ENCODE peak calls at places on chromosomes 2 and 18, in nine cellular contexts. One of them, this sample, is unnamed.

GRCh38 chr2:106664669-106665068 is 177.5 kb downstream of the CD8B2 start:
- DNase-seq in activated CD4-positive, alpha-beta T cell treated with anti-CD3 and anti-CD28 coated beads, Interleukin-2, amount 50 U/mL, for 1 hour: no peak
- DNase-seq in HuH-7: no peak
- DNase-seq in activated T-cell treated with anti-CD3 and anti-CD28 coated beads, Interleukin-2, amount 50 U/mL, for 1 hour: no peak
- DNase-seq in NCI-H524: no peak
- DNase-seq in activated CD8-positive, alpha-beta memory T cell treated with anti-CD3 and anti-CD28 coated beads for 48 hours: no peak
- DNase-seq in SHP77: no peak
- DNase-seq in RWPE1: no peak
- DNase-seq in activated naive CD8-positive, alpha-beta T cell treated with anti-CD3 and anti-CD28 coated beads, Interleukin-2, amount 50 U/mL, for 24 hours: no peak
- DNase-seq in this sample: no peak

GRCh38 chr2:113172721-113173562 is 829 bp upstream of the PSD4 start:
- DNase-seq in activated T-cell treated with anti-CD3 and anti-CD28 coated beads, Interleukin-2, amount 50 U/mL, for 1 hour: peak
- DNase-seq in activated CD8-positive, alpha-beta memory T cell treated with anti-CD3 and anti-CD28 coated beads for 48 hours: no peak
- DNase-seq in activated CD4-positive, alpha-beta T cell treated with anti-CD3 and anti-CD28 coated beads, Interleukin-2, amount 50 U/mL, for 1 hour: no peak
- DNase-seq in NCI-H524: no peak
- DNase-seq in SHP77: no peak
- DNase-seq in HuH-7: no peak
- DNase-seq in activated naive CD8-positive, alpha-beta T cell treated with anti-CD3 and anti-CD28 coated beads, Interleukin-2, amount 50 U/mL, for 24 hours: no peak
- DNase-seq in RWPE1: no peak
- DNase-seq in this sample: no peak

GRCh38 chr2:223519471-223519870 is 82.7 kb downstream of the SCG2 start:
- DNase-seq in activated naive CD8-positive, alpha-beta T cell treated with anti-CD3 and anti-CD28 coated beads, Interleukin-2, amount 50 U/mL, for 24 hours: no peak
- DNase-seq in SHP77: no peak
- DNase-seq in activated CD8-positive, alpha-beta memory T cell treated with anti-CD3 and anti-CD28 coated beads for 48 hours: no peak
- DNase-seq in RWPE1: no peak
- DNase-seq in activated T-cell treated with anti-CD3 and anti-CD28 coated beads, Interleukin-2, amount 50 U/mL, for 1 hour: no peak
- DNase-seq in NCI-H524: no peak
- DNase-seq in HuH-7: no peak
- DNase-seq in activated CD4-positive, alpha-beta T cell treated with anti-CD3 and anti-CD28 coated beads, Interleukin-2, amount 50 U/mL, for 1 hour: no peak
- DNase-seq in this sample: no peak

GRCh38 chr2:213923543-213923942 is 487.3 kb upstream of the VWC2L start:
- DNase-seq in activated naive CD8-positive, alpha-beta T cell treated with anti-CD3 and anti-CD28 coated beads, Interleukin-2, amount 50 U/mL, for 24 hours: no peak
- DNase-seq in activated T-cell treated with anti-CD3 and anti-CD28 coated beads, Interleukin-2, amount 50 U/mL, for 1 hour: no peak
- DNase-seq in activated CD8-positive, alpha-beta memory T cell treated with anti-CD3 and anti-CD28 coated beads for 48 hours: no peak
- DNase-seq in activated CD4-positive, alpha-beta T cell treated with anti-CD3 and anti-CD28 coated beads, Interleukin-2, amount 50 U/mL, for 1 hour: no peak
- DNase-seq in HuH-7: no peak
- DNase-seq in NCI-H524: no peak
- DNase-seq in SHP77: no peak
- DNase-seq in RWPE1: no peak
- DNase-seq in this sample: no peak

GRCh38 chr2:72178551-72178950 is 30.9 kb upstream of the CYP26B1 start:
- DNase-seq in activated naive CD8-positive, alpha-beta T cell treated with anti-CD3 and anti-CD28 coated beads, Interleukin-2, amount 50 U/mL, for 24 hours: no peak
- DNase-seq in activated CD8-positive, alpha-beta memory T cell treated with anti-CD3 and anti-CD28 coated beads for 48 hours: no peak
- DNase-seq in activated T-cell treated with anti-CD3 and anti-CD28 coated beads, Interleukin-2, amount 50 U/mL, for 1 hour: no peak
- DNase-seq in NCI-H524: no peak
- DNase-seq in HuH-7: no peak
- DNase-seq in SHP77: no peak
- DNase-seq in activated CD4-positive, alpha-beta T cell treated with anti-CD3 and anti-CD28 coated beads, Interleukin-2, amount 50 U/mL, for 1 hour: no peak
- DNase-seq in RWPE1: no peak
- DNase-seq in this sample: no peak

GRCh38 chr2:190126758-190127157 is 64.2 kb upstream of the MSTN start:
- DNase-seq in activated T-cell treated with anti-CD3 and anti-CD28 coated beads, Interleukin-2, amount 50 U/mL, for 1 hour: no peak
- DNase-seq in activated naive CD8-positive, alpha-beta T cell treated with anti-CD3 and anti-CD28 coated beads, Interleukin-2, amount 50 U/mL, for 24 hours: no peak
- DNase-seq in NCI-H524: no peak
- DNase-seq in HuH-7: no peak
- DNase-seq in SHP77: no peak
- DNase-seq in RWPE1: no peak
- DNase-seq in activated CD8-positive, alpha-beta memory T cell treated with anti-CD3 and anti-CD28 coated beads for 48 hours: no peak
- DNase-seq in activated CD4-positive, alpha-beta T cell treated with anti-CD3 and anti-CD28 coated beads, Interleukin-2, amount 50 U/mL, for 1 hour: no peak
- DNase-seq in this sample: no peak

GRCh38 chr2:233076749-233077148 is 16.6 kb downstream of the INPP5D start:
- DNase-seq in RWPE1: no peak
- DNase-seq in activated T-cell treated with anti-CD3 and anti-CD28 coated beads, Interleukin-2, amount 50 U/mL, for 1 hour: no peak
- DNase-seq in activated naive CD8-positive, alpha-beta T cell treated with anti-CD3 and anti-CD28 coated beads, Interleukin-2, amount 50 U/mL, for 24 hours: no peak
- DNase-seq in activated CD4-positive, alpha-beta T cell treated with anti-CD3 and anti-CD28 coated beads, Interleukin-2, amount 50 U/mL, for 1 hour: no peak
- DNase-seq in NCI-H524: peak
- DNase-seq in SHP77: no peak
- DNase-seq in activated CD8-positive, alpha-beta memory T cell treated with anti-CD3 and anti-CD28 coated beads for 48 hours: no peak
- DNase-seq in HuH-7: no peak
- DNase-seq in this sample: no peak

GRCh38 chr2:187684181-187684580 is 129.9 kb upstream of the TFPI start:
- DNase-seq in NCI-H524: no peak
- DNase-seq in activated CD4-positive, alpha-beta T cell treated with anti-CD3 and anti-CD28 coated beads, Interleukin-2, amount 50 U/mL, for 1 hour: no peak
- DNase-seq in HuH-7: no peak
- DNase-seq in activated CD8-positive, alpha-beta memory T cell treated with anti-CD3 and anti-CD28 coated beads for 48 hours: no peak
- DNase-seq in activated T-cell treated with anti-CD3 and anti-CD28 coated beads, Interleukin-2, amount 50 U/mL, for 1 hour: no peak
- DNase-seq in activated naive CD8-positive, alpha-beta T cell treated with anti-CD3 and anti-CD28 coated beads, Interleukin-2, amount 50 U/mL, for 24 hours: no peak
- DNase-seq in RWPE1: no peak
- DNase-seq in SHP77: no peak
- DNase-seq in this sample: no peak

GRCh38 chr18:35409921-35410320 is 32.8 kb upstream of the ZNF396 start:
- DNase-seq in activated T-cell treated with anti-CD3 and anti-CD28 coated beads, Interleukin-2, amount 50 U/mL, for 1 hour: no peak
- DNase-seq in RWPE1: peak
- DNase-seq in activated naive CD8-positive, alpha-beta T cell treated with anti-CD3 and anti-CD28 coated beads, Interleukin-2, amount 50 U/mL, for 24 hours: no peak
- DNase-seq in HuH-7: no peak
- DNase-seq in NCI-H524: no peak
- DNase-seq in SHP77: no peak
- DNase-seq in activated CD4-positive, alpha-beta T cell treated with anti-CD3 and anti-CD28 coated beads, Interleukin-2, amount 50 U/mL, for 1 hour: no peak
- DNase-seq in activated CD8-positive, alpha-beta memory T cell treated with anti-CD3 and anti-CD28 coated beads for 48 hours: no peak
- DNase-seq in this sample: no peak

GRCh38 chr18:10343778-10344177 is 110.7 kb upstream of the APCDD1 start:
- DNase-seq in activated naive CD8-positive, alpha-beta T cell treated with anti-CD3 and anti-CD28 coated beads, Interleukin-2, amount 50 U/mL, for 24 hours: no peak
- DNase-seq in HuH-7: no peak
- DNase-seq in activated CD8-positive, alpha-beta memory T cell treated with anti-CD3 and anti-CD28 coated beads for 48 hours: no peak
- DNase-seq in NCI-H524: no peak
- DNase-seq in RWPE1: no peak
- DNase-seq in activated CD4-positive, alpha-beta T cell treated with anti-CD3 and anti-CD28 coated beads, Interleukin-2, amount 50 U/mL, for 1 hour: no peak
- DNase-seq in SHP77: no peak
- DNase-seq in activated T-cell treated with anti-CD3 and anti-CD28 coated beads, Interleukin-2, amount 50 U/mL, for 1 hour: no peak
- DNase-seq in this sample: no peak

GRCh38 chr2:142582317-142582716 is 295.1 kb upstream of the KYNU start:
- DNase-seq in NCI-H524: peak
- DNase-seq in activated naive CD8-positive, alpha-beta T cell treated with anti-CD3 and anti-CD28 coated beads, Interleukin-2, amount 50 U/mL, for 24 hours: no peak
- DNase-seq in HuH-7: no peak
- DNase-seq in activated CD4-positive, alpha-beta T cell treated with anti-CD3 and anti-CD28 coated beads, Interleukin-2, amount 50 U/mL, for 1 hour: no peak
- DNase-seq in RWPE1: no peak
- DNase-seq in SHP77: no peak
- DNase-seq in activated CD8-positive, alpha-beta memory T cell treated with anti-CD3 and anti-CD28 coated beads for 48 hours: no peak
- DNase-seq in activated T-cell treated with anti-CD3 and anti-CD28 coated beads, Interleukin-2, amount 50 U/mL, for 1 hour: no peak
- DNase-seq in this sample: no peak

GRCh38 chr2:231181848-231182247 is 16.6 kb upstream of the ARMC9 start:
- DNase-seq in NCI-H524: peak
- DNase-seq in activated naive CD8-positive, alpha-beta T cell treated with anti-CD3 and anti-CD28 coated beads, Interleukin-2, amount 50 U/mL, for 24 hours: no peak
- DNase-seq in activated CD4-positive, alpha-beta T cell treated with anti-CD3 and anti-CD28 coated beads, Interleukin-2, amount 50 U/mL, for 1 hour: no peak
- DNase-seq in activated T-cell treated with anti-CD3 and anti-CD28 coated beads, Interleukin-2, amount 50 U/mL, for 1 hour: no peak
- DNase-seq in HuH-7: peak
- DNase-seq in activated CD8-positive, alpha-beta memory T cell treated with anti-CD3 and anti-CD28 coated beads for 48 hours: no peak
- DNase-seq in RWPE1: no peak
- DNase-seq in SHP77: peak
- DNase-seq in this sample: no peak

GRCh38 chr2:61689526-61689925 is 151.4 kb upstream of the XPO1 start:
- DNase-seq in activated naive CD8-positive, alpha-beta T cell treated with anti-CD3 and anti-CD28 coated beads, Interleukin-2, amount 50 U/mL, for 24 hours: no peak
- DNase-seq in activated T-cell treated with anti-CD3 and anti-CD28 coated beads, Interleukin-2, amount 50 U/mL, for 1 hour: no peak
- DNase-seq in RWPE1: no peak
- DNase-seq in activated CD8-positive, alpha-beta memory T cell treated with anti-CD3 and anti-CD28 coated beads for 48 hours: no peak
- DNase-seq in NCI-H524: no peak
- DNase-seq in SHP77: no peak
- DNase-seq in HuH-7: no peak
- DNase-seq in activated CD4-positive, alpha-beta T cell treated with anti-CD3 and anti-CD28 coated beads, Interleukin-2, amount 50 U/mL, for 1 hour: no peak
- DNase-seq in this sample: no peak

GRCh38 chr2:142010871-142011270 is 119.9 kb downstream of the LRP1B start:
- DNase-seq in RWPE1: no peak
- DNase-seq in SHP77: no peak
- DNase-seq in HuH-7: no peak
- DNase-seq in activated CD4-positive, alpha-beta T cell treated with anti-CD3 and anti-CD28 coated beads, Interleukin-2, amount 50 U/mL, for 1 hour: no peak
- DNase-seq in activated T-cell treated with anti-CD3 and anti-CD28 coated beads, Interleukin-2, amount 50 U/mL, for 1 hour: no peak
- DNase-seq in activated CD8-positive, alpha-beta memory T cell treated with anti-CD3 and anti-CD28 coated beads for 48 hours: no peak
- DNase-seq in NCI-H524: no peak
- DNase-seq in activated naive CD8-positive, alpha-beta T cell treated with anti-CD3 and anti-CD28 coated beads, Interleukin-2, amount 50 U/mL, for 24 hours: no peak
- DNase-seq in this sample: no peak

GRCh38 chr2:19577668-19578067 is 219.2 kb upstream of the OSR1 start:
- DNase-seq in activated T-cell treated with anti-CD3 and anti-CD28 coated beads, Interleukin-2, amount 50 U/mL, for 1 hour: no peak
- DNase-seq in activated naive CD8-positive, alpha-beta T cell treated with anti-CD3 and anti-CD28 coated beads, Interleukin-2, amount 50 U/mL, for 24 hours: no peak
- DNase-seq in NCI-H524: no peak
- DNase-seq in activated CD8-positive, alpha-beta memory T cell treated with anti-CD3 and anti-CD28 coated beads for 48 hours: no peak
- DNase-seq in activated CD4-positive, alpha-beta T cell treated with anti-CD3 and anti-CD28 coated beads, Interleukin-2, amount 50 U/mL, for 1 hour: no peak
- DNase-seq in SHP77: no peak
- DNase-seq in RWPE1: peak
- DNase-seq in HuH-7: no peak
- DNase-seq in this sample: no peak

GRCh38 chr2:231666171-231667095 is 41.9 kb upstream of the PTMA start:
- DNase-seq in activated naive CD8-positive, alpha-beta T cell treated with anti-CD3 and anti-CD28 coated beads, Interleukin-2, amount 50 U/mL, for 24 hours: no peak
- DNase-seq in RWPE1: peak
- DNase-seq in SHP77: peak
- DNase-seq in activated T-cell treated with anti-CD3 and anti-CD28 coated beads, Interleukin-2, amount 50 U/mL, for 1 hour: no peak
- DNase-seq in NCI-H524: peak
- DNase-seq in HuH-7: peak
- DNase-seq in activated CD4-positive, alpha-beta T cell treated with anti-CD3 and anti-CD28 coated beads, Interleukin-2, amount 50 U/mL, for 1 hour: no peak
- DNase-seq in activated CD8-positive, alpha-beta memory T cell treated with anti-CD3 and anti-CD28 coated beads for 48 hours: no peak
- DNase-seq in this sample: peak

GRCh38 chr18:38940863-38941531 is 1375.4 kb upstream of the CELF4 start:
- DNase-seq in activated CD8-positive, alpha-beta memory T cell treated with anti-CD3 and anti-CD28 coated beads for 48 hours: no peak
- DNase-seq in activated naive CD8-positive, alpha-beta T cell treated with anti-CD3 and anti-CD28 coated beads, Interleukin-2, amount 50 U/mL, for 24 hours: peak
- DNase-seq in NCI-H524: no peak
- DNase-seq in RWPE1: peak
- DNase-seq in HuH-7: peak
- DNase-seq in activated T-cell treated with anti-CD3 and anti-CD28 coated beads, Interleukin-2, amount 50 U/mL, for 1 hour: peak
- DNase-seq in activated CD4-positive, alpha-beta T cell treated with anti-CD3 and anti-CD28 coated beads, Interleukin-2, amount 50 U/mL, for 1 hour: peak
- DNase-seq in SHP77: no peak
- DNase-seq in this sample: no peak

GRCh38 chr2:234072454-234072853 is 22.0 kb downstream of the SPP2 start:
- DNase-seq in NCI-H524: no peak
- DNase-seq in activated T-cell treated with anti-CD3 and anti-CD28 coated beads, Interleukin-2, amount 50 U/mL, for 1 hour: no peak
- DNase-seq in RWPE1: no peak
- DNase-seq in activated CD4-positive, alpha-beta T cell treated with anti-CD3 and anti-CD28 coated beads, Interleukin-2, amount 50 U/mL, for 1 hour: no peak
- DNase-seq in activated naive CD8-positive, alpha-beta T cell treated with anti-CD3 and anti-CD28 coated beads, Interleukin-2, amount 50 U/mL, for 24 hours: no peak
- DNase-seq in SHP77: no peak
- DNase-seq in HuH-7: no peak
- DNase-seq in activated CD8-positive, alpha-beta memory T cell treated with anti-CD3 and anti-CD28 coated beads for 48 hours: no peak
- DNase-seq in this sample: no peak

GRCh38 chr2:159151198-159152118 is 135.0 kb downstream of the WDSUB1 start:
- DNase-seq in RWPE1: no peak
- DNase-seq in SHP77: no peak
- DNase-seq in activated CD8-positive, alpha-beta memory T cell treated with anti-CD3 and anti-CD28 coated beads for 48 hours: no peak
- DNase-seq in HuH-7: no peak
- DNase-seq in activated CD4-positive, alpha-beta T cell treated with anti-CD3 and anti-CD28 coated beads, Interleukin-2, amount 50 U/mL, for 1 hour: no peak
- DNase-seq in activated naive CD8-positive, alpha-beta T cell treated with anti-CD3 and anti-CD28 coated beads, Interleukin-2, amount 50 U/mL, for 24 hours: no peak
- DNase-seq in activated T-cell treated with anti-CD3 and anti-CD28 coated beads, Interleukin-2, amount 50 U/mL, for 1 hour: no peak
- DNase-seq in NCI-H524: peak
- DNase-seq in this sample: no peak

GRCh38 chr2:210225461-210225798 is 183 bp upstream of the ACADL start:
- DNase-seq in NCI-H524: no peak
- DNase-seq in activated naive CD8-positive, alpha-beta T cell treated with anti-CD3 and anti-CD28 coated beads, Interleukin-2, amount 50 U/mL, for 24 hours: no peak
- DNase-seq in activated CD8-positive, alpha-beta memory T cell treated with anti-CD3 and anti-CD28 coated beads for 48 hours: no peak
- DNase-seq in RWPE1: peak
- DNase-seq in activated T-cell treated with anti-CD3 and anti-CD28 coated beads, Interleukin-2, amount 50 U/mL, for 1 hour: no peak
- DNase-seq in SHP77: no peak
- DNase-seq in HuH-7: peak
- DNase-seq in activated CD4-positive, alpha-beta T cell treated with anti-CD3 and anti-CD28 coated beads, Interleukin-2, amount 50 U/mL, for 1 hour: no peak
- DNase-seq in this sample: no peak

This sample was measured in DMS 273 treated with DMSO at 0.1 percent for 48 hours.